ENCODE peak calls at places on chromosomes 6 and 20, in seven cellular contexts. J is H1, N is GM23338, Y is HCT116, L is breast epithelium, W is stomach, S is GM12891. X is an unnamed sample.

GRCh38 chr6:149484733-149485700 is at the start of gene ZC3H12D:
- DNase-seq in J (no peak), N (no peak), Y (peak), L (no peak), W (peak), S (no peak), X (peak)

GRCh38 chr6:113172531-113172966 is 684.6 kb upstream of the MARCKS start:
- DNase-seq in J (no peak), N (no peak), Y (no peak), L (no peak), W (no peak), S (no peak), X (peak)

GRCh38 chr6:7108964-7109836 is 1.4 kb downstream of the RREB1 start:
- DNase-seq in J (no peak), N (peak), Y (no peak), L (peak), W (peak), S (no peak), X (peak)

GRCh38 chr6:7566031-7566556 is 23.9 kb upstream of the SNRNP48 start:
- DNase-seq in J (no peak), N (no peak), Y (no peak), L (no peak), W (no peak), S (no peak), X (no peak)

GRCh38 chr6:73728548-73729205 is 32.7 kb downstream of the CD109 start:
- DNase-seq in J (no peak), N (no peak), Y (no peak), L (no peak), W (no peak), S (no peak), X (no peak)

GRCh38 chr6:137903933-137904821 is 37.1 kb downstream of the TNFAIP3 start:
- DNase-seq in J (no peak), N (no peak), Y (peak), L (no peak), W (no peak), S (no peak), X (no peak)

GRCh38 chr20:52145587-52145986 is 46.0 kb downstream of the ZFP64 start:
- DNase-seq in J (no peak), N (no peak), Y (no peak), L (no peak), W (no peak), S (no peak), X (no peak)

GRCh38 chr20:16368645-16369292 is 204.5 kb downstream of the KIF16B start:
- DNase-seq in J (no peak), N (peak), Y (no peak), L (no peak), W (no peak), S (no peak), X (no peak)

GRCh38 chr20:9323622-9324021 is 190.8 kb upstream of the LAMP5 start:
- DNase-seq in J (no peak), N (peak), Y (peak), L (no peak), W (no peak), S (no peak), X (no peak)

GRCh38 chr6:156994215-156995076 is 217.3 kb downstream of the ARID1B start:
- DNase-seq in J (no peak), N (no peak), Y (no peak), L (no peak), W (no peak), S (no peak), X (no peak)

GRCh38 chr6:169173532-169174268 is 79.9 kb downstream of the THBS2 start:
- DNase-seq in J (no peak), N (no peak), Y (no peak), L (no peak), W (no peak), S (no peak), X (no peak)

GRCh38 chr6:4128748-4129147 is 6.6 kb downstream of the ECI2 start:
- DNase-seq in J (no peak), N (no peak), Y (no peak), L (no peak), W (no peak), S (no peak), X (no peak)

GRCh38 chr6:106553440-106553839 is 75.9 kb downstream of the RTN4IP1 start:
- DNase-seq in J (no peak), N (no peak), Y (no peak), L (no peak), W (no peak), S (no peak), X (no peak)

GRCh38 chr6:72863106-72863505 is 241.2 kb downstream of the KCNQ5 start:
- DNase-seq in J (no peak), N (no peak), Y (no peak), L (no peak), W (no peak), S (no peak), X (no peak)

GRCh38 chr6:33169286-33170175 is 22.7 kb downstream of the COL11A2 start:
- DNase-seq in J (no peak), N (no peak), Y (no peak), L (no peak), W (no peak), S (no peak), X (no peak)

GRCh38 chr6:107355659-107356058 is 103.7 kb downstream of the PDSS2 start:
- DNase-seq in J (no peak), N (no peak), Y (no peak), L (no peak), W (no peak), S (no peak), X (no peak)

GRCh38 chr6:11363881-11364576 is 131.6 kb upstream of the NEDD9 start:
- DNase-seq in J (no peak), N (no peak), Y (no peak), L (no peak), W (no peak), S (no peak), X (no peak)

GRCh38 chr20:62149532-62150235 is 6.1 kb downstream of the SS18L1 start:
- DNase-seq in J (no peak), N (peak), Y (no peak), L (peak), W (no peak), S (no peak), X (no peak)

GRCh38 chr6:169833258-169833794 is 81.9 kb downstream of the ERMARD start:
- DNase-seq in J (no peak), N (no peak), Y (no peak), L (no peak), W (no peak), S (no peak), X (no peak)

GRCh38 chr6:140537211-140537610 is 1162.8 kb upstream of the CITED2 start:
- DNase-seq in J (no peak), N (no peak), Y (no peak), L (no peak), W (no peak), S (no peak), X (no peak)

GRCh38 chr6:10792101-10792500 is 44.5 kb downstream of the TMEM14B start:
- DNase-seq in J (no peak), N (no peak), Y (no peak), L (no peak), W (no peak), S (no peak), X (no peak)

GRCh38 chr6:30600576-30600975 is 16.5 kb downstream of the PPP1R10 start:
- DNase-seq in J (no peak), N (no peak), Y (no peak), L (no peak), W (peak), S (no peak), X (no peak)

GRCh38 chr20:49594143-49594928 is 26.4 kb upstream of the PTGIS start:
- DNase-seq in J (no peak), N (no peak), Y (no peak), L (no peak), W (peak), S (no peak), X (peak)

GRCh38 chr6:144340541-144341371 is 55.6 kb downstream of the UTRN start:
- DNase-seq in J (no peak), N (no peak), Y (no peak), L (no peak), W (no peak), S (no peak), X (no peak)

GRCh38 chr6:132067286-132067685 is 116.1 kb upstream of the CCN2 start:
- DNase-seq in J (no peak), N (no peak), Y (no peak), L (no peak), W (no peak), S (no peak), X (no peak)

GRCh38 chr20:58389324-58389967 is 417 bp downstream of the VAPB start:
- DNase-seq in J (no peak), N (peak), Y (no peak), L (no peak), W (peak), S (peak), X (peak)

GRCh38 chr20:60761056-60761455 is 491.0 kb upstream of the CDH4 start:
- DNase-seq in J (no peak), N (no peak), Y (no peak), L (no peak), W (no peak), S (no peak), X (no peak)

GRCh38 chr20:32977281-32978008 is 26.8 kb downstream of the SUN5 start:
- DNase-seq in J (no peak), N (no peak), Y (no peak), L (no peak), W (no peak), S (no peak), X (no peak)

GRCh38 chr20:6635034-6635736 is 132.3 kb upstream of the BMP2 start:
- DNase-seq in J (no peak), N (no peak), Y (no peak), L (no peak), W (no peak), S (no peak), X (no peak)

GRCh38 chr20:14709439-14709838 is 372.0 kb upstream of the FLRT3 start:
- DNase-seq in J (no peak), N (no peak), Y (no peak), L (no peak), W (no peak), S (no peak), X (no peak)

GRCh38 chr20:35741892-35742740 is at the start of gene RBM39:
- DNase-seq in J (peak), N (peak), Y (peak), L (peak), W (peak), S (peak), X (peak)
- TF ChIP-seq POLR2AphosphoS5 in J (peak), N (peak), Y (peak), L (peak), W (peak), S (peak), X (peak)

GRCh38 chr6:6008648-6009421 is 2.1 kb upstream of the NRN1 start:
- DNase-seq in J (peak), N (peak), Y (peak), L (no peak), W (peak), S (peak), X (peak)

GRCh38 chr6:6007311-6008113 is 787 bp upstream of the NRN1 start:
- DNase-seq in J (peak), N (peak), Y (no peak), L (no peak), W (no peak), S (no peak), X (no peak)

GRCh38 chr6:6008114-6008647 is 1.5 kb upstream of the NRN1 start:
- DNase-seq in J (no peak), N (no peak), Y (no peak), L (no peak), W (no peak), S (no peak), X (no peak)

GRCh38 chr6:6005467-6006427 is 978 bp downstream of the NRN1 start:
- DNase-seq in J (no peak), N (peak), Y (no peak), L (no peak), W (no peak), S (no peak), X (no peak)

DNA sequence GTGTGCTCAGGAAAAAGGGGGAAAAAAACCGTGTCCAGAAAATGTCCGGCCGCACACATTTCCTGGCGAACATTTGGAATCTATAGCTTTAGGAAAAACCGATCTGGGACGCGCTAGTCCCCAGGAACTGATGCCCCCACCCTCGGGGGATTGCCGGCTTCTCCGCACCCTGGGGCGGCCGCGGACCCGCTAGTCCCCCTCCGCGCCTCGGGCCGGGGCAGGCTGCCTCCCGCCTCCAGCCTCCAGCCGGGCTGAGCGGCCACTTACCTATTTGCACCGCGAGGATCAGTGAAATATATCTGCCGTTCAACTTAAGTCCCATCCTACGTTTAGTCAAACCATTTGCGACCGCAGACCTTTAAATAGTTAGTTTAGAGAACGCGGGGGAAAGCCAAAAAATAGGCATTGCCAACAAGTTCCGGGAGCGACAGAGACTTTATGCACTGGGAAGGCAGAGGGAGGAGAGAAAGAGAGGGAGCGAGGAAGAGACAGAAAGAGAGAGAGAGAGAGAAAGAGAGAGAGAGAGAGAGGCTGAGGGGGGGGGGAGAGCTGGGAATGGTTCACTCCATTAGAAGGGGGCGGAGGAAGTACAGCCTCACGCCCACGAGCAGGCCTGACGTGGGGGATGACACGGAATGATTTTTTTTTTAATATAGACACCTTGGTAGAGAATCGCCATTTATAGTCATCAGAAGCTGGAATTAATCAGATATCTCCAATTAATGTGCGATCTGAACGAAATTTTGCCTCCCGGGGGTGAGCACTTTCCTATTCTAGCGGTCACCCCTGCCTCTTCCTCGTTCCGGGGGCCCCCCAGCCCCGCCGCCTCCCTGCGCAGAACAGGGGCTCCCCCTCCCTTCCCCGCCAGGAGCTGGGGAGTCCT is at the start of gene NRN1:
- DNase-seq in J (peak), N (peak), Y (no peak), L (no peak), W (no peak), S (no peak), X (no peak)
- TF ChIP-seq POLR2AphosphoS5 in J (no peak), N (no peak), Y (no peak), L (no peak), W (no peak), S (no peak), X (no peak)

DNA sequence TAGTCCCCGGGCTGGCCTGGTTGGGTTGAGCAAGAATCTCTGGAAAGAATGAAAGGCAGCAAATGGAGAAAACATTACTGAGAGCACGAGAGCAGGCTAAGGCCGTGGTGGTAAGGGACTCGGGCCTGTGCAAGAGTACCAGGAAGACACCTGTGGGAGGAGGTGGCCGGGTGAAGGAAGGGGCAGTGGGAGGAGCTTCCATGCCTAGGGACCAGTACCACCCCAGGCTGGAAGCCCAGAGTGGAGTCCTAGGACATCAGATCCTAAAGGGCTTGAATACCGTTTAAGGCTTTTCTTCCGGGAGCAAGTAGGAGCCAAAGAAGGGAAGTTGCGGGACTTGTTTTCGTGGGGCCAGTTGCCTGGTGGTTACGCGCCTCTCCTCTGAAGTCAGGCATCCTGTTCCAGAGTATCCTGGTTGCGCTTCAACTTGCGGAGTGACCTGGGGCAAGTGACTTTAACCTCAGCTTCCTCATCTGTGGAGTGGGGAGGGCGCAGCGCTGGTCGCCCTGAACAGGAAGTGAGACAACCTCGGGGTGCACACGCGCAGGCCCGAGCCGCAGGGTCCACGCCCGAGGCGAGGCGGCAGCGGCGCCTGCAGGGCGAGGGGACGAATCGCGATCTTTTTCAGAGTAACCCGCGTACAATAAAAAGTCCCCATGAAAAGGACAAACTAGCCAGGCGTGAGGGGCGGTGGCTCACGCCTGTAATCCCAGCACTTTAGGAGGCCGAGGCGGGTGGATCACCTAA is 1.1 kb upstream of the TPD52L2 start:
- DNase-seq in J (peak), N (peak), Y (peak), L (peak), W (peak), S (peak), X (peak)
- TF ChIP-seq POLR2AphosphoS5 in J (no peak), N (no peak), Y (peak), L (peak), W (peak), S (peak), X (peak)

DNA sequence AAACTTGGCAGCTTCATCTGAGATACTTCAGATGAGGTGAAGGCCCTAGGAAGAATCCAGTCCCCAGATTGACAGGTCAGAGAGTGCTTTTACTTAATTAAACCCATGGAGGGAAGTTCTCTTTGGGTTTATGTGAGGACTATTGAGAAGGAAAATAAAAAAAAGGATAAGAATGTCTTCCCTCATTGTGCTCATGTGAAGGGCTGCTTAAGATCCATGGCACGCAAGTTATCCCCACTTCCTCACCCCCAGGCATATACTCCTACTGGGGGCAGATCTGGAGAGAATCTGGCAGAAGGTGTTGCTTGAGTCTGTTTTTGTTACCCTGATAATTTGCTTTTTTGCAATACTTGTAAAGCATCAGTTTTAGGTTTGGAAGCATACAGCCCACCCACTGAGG is 322.9 kb upstream of the TFAP2D start:
- DNase-seq in J (no peak), N (no peak), Y (no peak), L (no peak), W (no peak), S (no peak), X (no peak)
- TF ChIP-seq POLR2AphosphoS5 in J (no peak), N (no peak), Y (no peak), L (no peak), W (no peak), S (no peak), X (no peak)

GRCh38 chr6:136226674-136227377 is 23.3 kb downstream of the MTFR2 start:
- DNase-seq in J (no peak), N (no peak), Y (no peak), L (no peak), W (no peak), S (no peak), X (no peak)
- TF ChIP-seq POLR2AphosphoS5 in J (no peak), N (no peak), Y (no peak), L (no peak), W (no peak), S (no peak), X (no peak)

GRCh38 chr20:38951611-38952010 is 10.5 kb upstream of the DHX35 start:
- DNase-seq in J (no peak), N (no peak), Y (no peak), L (no peak), W (no peak), S (no peak), X (no peak)
- TF ChIP-seq POLR2AphosphoS5 in J (no peak), N (no peak), Y (no peak), L (no peak), W (no peak), S (no peak), X (no peak)

X was measured in transverse colon.